ENCODE peak calls at places on chromosomes 3 and 15, in five cellular contexts. One of them, this sample, is unnamed.

GRCh38 chr3:175260145-175260794 is 401.1 kb downstream of the NAALADL2 start:
- DNase-seq in CD8-positive, alpha-beta T cell: no peak
- DNase-seq in body of pancreas: no peak
- DNase-seq in sigmoid colon: no peak
- DNase-seq in stomach: no peak
- DNase-seq in this sample: no peak

GRCh38 chr3:143529018-143529478 is 319.2 kb downstream of the SLC9A9 start:
- DNase-seq in CD8-positive, alpha-beta T cell: peak
- DNase-seq in body of pancreas: no peak
- DNase-seq in sigmoid colon: no peak
- DNase-seq in stomach: no peak
- DNase-seq in this sample: no peak

GRCh38 chr15:25237291-25237978 is 201.4 kb downstream of the UBE3A start:
- DNase-seq in CD8-positive, alpha-beta T cell: no peak
- DNase-seq in body of pancreas: no peak
- DNase-seq in sigmoid colon: peak
- DNase-seq in stomach: no peak
- DNase-seq in this sample: no peak

GRCh38 chr3:43347774-43348173 is 61.4 kb downstream of the SNRK start:
- DNase-seq in CD8-positive, alpha-beta T cell: no peak
- DNase-seq in body of pancreas: no peak
- DNase-seq in sigmoid colon: no peak
- DNase-seq in stomach: no peak
- DNase-seq in this sample: no peak

GRCh38 chr3:38153986-38154608 is 11.2 kb upstream of the OXSR1 start:
- DNase-seq in CD8-positive, alpha-beta T cell: no peak
- DNase-seq in body of pancreas: no peak
- DNase-seq in sigmoid colon: no peak
- DNase-seq in stomach: no peak
- DNase-seq in this sample: no peak

GRCh38 chr15:41492597-41493204 is 973 bp upstream of the ITPKA start:
- DNase-seq in CD8-positive, alpha-beta T cell: no peak
- DNase-seq in body of pancreas: no peak
- DNase-seq in sigmoid colon: no peak
- DNase-seq in stomach: no peak
- DNase-seq in this sample: no peak

GRCh38 chr15:65980824-65981456 is 111.6 kb downstream of the RAB11A start:
- DNase-seq in CD8-positive, alpha-beta T cell: no peak
- DNase-seq in body of pancreas: peak
- DNase-seq in sigmoid colon: no peak
- DNase-seq in stomach: peak
- DNase-seq in this sample: no peak

GRCh38 chr3:138786788-138787276 is 47.9 kb downstream of the PIK3CB start:
- DNase-seq in CD8-positive, alpha-beta T cell: no peak
- DNase-seq in body of pancreas: no peak
- DNase-seq in sigmoid colon: no peak
- DNase-seq in stomach: no peak
- DNase-seq in this sample: no peak

GRCh38 chr3:179398574-179399249 is 51.2 kb downstream of the MFN1 start:
- DNase-seq in CD8-positive, alpha-beta T cell: no peak
- DNase-seq in body of pancreas: no peak
- DNase-seq in sigmoid colon: no peak
- DNase-seq in stomach: no peak
- DNase-seq in this sample: no peak

GRCh38 chr15:49075876-49076275 is 29.6 kb upstream of the SECISBP2L start:
- DNase-seq in CD8-positive, alpha-beta T cell: no peak
- DNase-seq in body of pancreas: no peak
- DNase-seq in sigmoid colon: no peak
- DNase-seq in stomach: no peak
- DNase-seq in this sample: no peak

GRCh38 chr3:62101488-62101887 is 271.9 kb downstream of the FEZF2 start:
- DNase-seq in CD8-positive, alpha-beta T cell: no peak
- DNase-seq in body of pancreas: peak
- DNase-seq in sigmoid colon: no peak
- DNase-seq in stomach: no peak
- DNase-seq in this sample: no peak

GRCh38 chr15:83299462-83299861 is 15.0 kb upstream of the BNC1 start:
- DNase-seq in CD8-positive, alpha-beta T cell: no peak
- DNase-seq in body of pancreas: no peak
- DNase-seq in sigmoid colon: no peak
- DNase-seq in stomach: no peak
- DNase-seq in this sample: no peak

GRCh38 chr15:29183071-29183831 is 86.4 kb downstream of the NSMCE3 start:
- DNase-seq in CD8-positive, alpha-beta T cell: no peak
- DNase-seq in body of pancreas: no peak
- DNase-seq in sigmoid colon: no peak
- DNase-seq in stomach: no peak
- DNase-seq in this sample: no peak

GRCh38 chr3:175129126-175129525 is 270.0 kb downstream of the NAALADL2 start:
- DNase-seq in CD8-positive, alpha-beta T cell: no peak
- DNase-seq in body of pancreas: no peak
- DNase-seq in sigmoid colon: no peak
- DNase-seq in stomach: no peak
- DNase-seq in this sample: no peak

GRCh38 chr15:67185621-67186225 is 68.7 kb downstream of the AAGAB start:
- DNase-seq in CD8-positive, alpha-beta T cell: no peak
- DNase-seq in body of pancreas: no peak
- DNase-seq in sigmoid colon: no peak
- DNase-seq in stomach: no peak
- DNase-seq in this sample: no peak

GRCh38 chr3:43699864-43700263 is 9.1 kb downstream of the ABHD5 start:
- DNase-seq in CD8-positive, alpha-beta T cell: no peak
- DNase-seq in body of pancreas: no peak
- DNase-seq in sigmoid colon: no peak
- DNase-seq in stomach: no peak
- DNase-seq in this sample: no peak

GRCh38 chr15:98532063-98532462 is 116.3 kb upstream of the IGF1R start:
- DNase-seq in CD8-positive, alpha-beta T cell: no peak
- DNase-seq in body of pancreas: no peak
- DNase-seq in sigmoid colon: no peak
- DNase-seq in stomach: no peak
- DNase-seq in this sample: no peak

GRCh38 chr3:192816274-192816853 is 89.0 kb upstream of the FGF12 start:
- DNase-seq in CD8-positive, alpha-beta T cell: no peak
- DNase-seq in body of pancreas: peak
- DNase-seq in sigmoid colon: no peak
- DNase-seq in stomach: no peak
- DNase-seq in this sample: no peak

DNA sequence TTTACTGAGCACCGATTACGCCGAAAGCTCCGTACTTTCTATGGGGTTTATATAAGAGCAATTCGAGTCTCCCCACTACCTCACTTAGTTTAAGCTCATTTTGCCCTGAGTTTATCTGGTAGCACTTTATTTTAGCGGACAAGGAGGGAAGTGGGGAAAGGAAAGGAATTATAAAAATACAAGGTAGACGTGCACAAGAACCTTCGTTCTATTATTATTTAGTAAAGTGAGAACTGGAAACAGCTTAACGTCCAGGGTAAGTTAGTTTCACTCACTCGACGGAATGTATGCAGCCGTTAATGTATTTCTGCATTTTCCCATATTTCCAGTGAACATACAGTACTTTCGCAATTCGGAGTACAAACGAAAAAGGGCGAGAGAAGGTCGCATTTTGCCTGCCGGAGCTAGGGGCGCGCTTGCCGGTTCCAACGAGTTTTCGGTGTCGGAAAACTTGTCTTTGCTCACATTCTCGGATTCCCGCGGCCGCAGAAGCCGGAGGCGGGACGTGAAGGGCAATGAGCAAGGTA is 1.2 kb upstream of the STT3B start:
- DNase-seq in CD8-positive, alpha-beta T cell: no peak
- DNase-seq in body of pancreas: no peak
- DNase-seq in sigmoid colon: no peak
- DNase-seq in stomach: no peak
- DNase-seq in this sample: no peak
- TF ChIP-seq CTCF in CD8-positive, alpha-beta T cell: peak
- TF ChIP-seq CTCF in body of pancreas: peak
- TF ChIP-seq CTCF in sigmoid colon: no peak
- TF ChIP-seq CTCF in stomach: no peak
- TF ChIP-seq CTCF in this sample: no peak

GRCh38 chr3:94716326-94717018 is 653.6 kb downstream of the NSUN3 start:
- DNase-seq in CD8-positive, alpha-beta T cell: no peak
- DNase-seq in body of pancreas: peak
- DNase-seq in sigmoid colon: no peak
- DNase-seq in stomach: peak
- DNase-seq in this sample: no peak
- TF ChIP-seq CTCF in CD8-positive, alpha-beta T cell: no peak
- TF ChIP-seq CTCF in body of pancreas: peak
- TF ChIP-seq CTCF in sigmoid colon: no peak
- TF ChIP-seq CTCF in stomach: peak
- TF ChIP-seq CTCF in this sample: no peak

DNA sequence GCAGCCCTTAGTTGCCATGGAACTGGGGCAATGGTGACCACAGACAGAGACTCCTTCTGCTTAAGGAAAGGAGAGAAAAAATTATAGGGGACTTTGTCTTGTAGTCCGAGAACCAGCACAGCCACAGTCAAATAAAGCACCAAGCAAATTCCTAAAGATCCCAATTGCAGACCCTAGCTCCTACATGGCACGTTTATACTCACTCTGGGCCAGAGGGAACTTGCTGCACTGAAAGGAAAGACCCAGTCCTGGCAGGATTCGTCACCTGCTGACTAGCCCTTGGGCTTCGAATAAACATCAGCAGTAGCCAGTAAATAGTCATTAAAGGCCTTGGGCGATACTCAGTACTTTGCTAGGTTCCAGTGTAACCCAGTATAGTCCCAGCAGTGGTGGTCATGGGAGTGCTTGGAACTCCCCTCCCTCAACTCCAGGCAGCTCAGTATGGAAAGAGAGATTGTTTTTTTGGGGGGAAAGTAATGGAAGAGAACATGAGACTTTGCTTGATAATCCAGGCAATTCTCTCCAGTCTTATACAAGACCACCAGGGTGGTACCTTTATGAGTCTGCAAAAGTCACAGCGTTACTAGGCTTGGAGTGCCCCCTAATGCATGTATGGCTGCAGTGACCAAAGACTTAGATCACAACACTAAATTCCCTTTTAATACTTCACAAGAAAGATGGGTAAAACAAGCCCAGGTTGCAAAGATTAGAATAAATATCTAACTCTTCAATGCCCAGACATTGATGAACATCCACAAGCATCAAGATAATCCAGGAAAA is 66.4 kb upstream of the AGTR1 start:
- DNase-seq in CD8-positive, alpha-beta T cell: no peak
- DNase-seq in body of pancreas: no peak
- DNase-seq in sigmoid colon: no peak
- DNase-seq in stomach: no peak
- DNase-seq in this sample: no peak
- TF ChIP-seq CTCF in CD8-positive, alpha-beta T cell: no peak
- TF ChIP-seq CTCF in body of pancreas: no peak
- TF ChIP-seq CTCF in sigmoid colon: no peak
- TF ChIP-seq CTCF in stomach: no peak
- TF ChIP-seq CTCF in this sample: no peak

GRCh38 chr15:69342460-69343076 is 43.9 kb downstream of the PAQR5 start:
- DNase-seq in CD8-positive, alpha-beta T cell: no peak
- DNase-seq in body of pancreas: no peak
- DNase-seq in sigmoid colon: no peak
- DNase-seq in stomach: no peak
- DNase-seq in this sample: no peak

GRCh38 chr15:69346112-69346511 is 47.4 kb downstream of the PAQR5 start:
- DNase-seq in CD8-positive, alpha-beta T cell: no peak
- DNase-seq in body of pancreas: no peak
- DNase-seq in sigmoid colon: no peak
- DNase-seq in stomach: no peak
- DNase-seq in this sample: no peak

GRCh38 chr15:69343133-69343532 is 44.4 kb downstream of the PAQR5 start:
- DNase-seq in CD8-positive, alpha-beta T cell: no peak
- DNase-seq in body of pancreas: no peak
- DNase-seq in sigmoid colon: no peak
- DNase-seq in stomach: no peak
- DNase-seq in this sample: no peak

GRCh38 chr15:69341356-69341755 is 42.6 kb downstream of the PAQR5 start:
- DNase-seq in CD8-positive, alpha-beta T cell: no peak
- DNase-seq in body of pancreas: no peak
- DNase-seq in sigmoid colon: no peak
- DNase-seq in stomach: no peak
- DNase-seq in this sample: no peak

DNA sequence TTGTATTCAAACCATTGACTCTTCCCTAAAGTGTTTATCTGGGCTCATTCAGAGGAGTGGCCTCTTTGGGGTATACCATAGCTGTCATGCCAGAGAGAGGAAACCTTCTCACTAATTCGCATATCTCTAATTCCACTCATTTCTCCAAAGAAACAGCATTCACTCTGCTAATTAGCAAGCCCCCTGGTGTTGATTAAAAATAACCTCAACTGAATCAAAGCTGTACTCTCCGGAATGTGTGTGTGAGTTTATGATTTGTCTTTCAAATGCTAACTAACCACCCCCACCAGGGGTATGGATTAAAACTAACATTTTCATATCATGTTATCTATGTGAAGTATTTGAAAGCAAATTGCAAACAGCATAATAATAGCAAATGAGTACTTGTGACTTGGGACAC is 45.5 kb downstream of the PAQR5 start:
- DNase-seq in CD8-positive, alpha-beta T cell: no peak
- DNase-seq in body of pancreas: no peak
- DNase-seq in sigmoid colon: no peak
- DNase-seq in stomach: no peak
- DNase-seq in this sample: no peak
- TF ChIP-seq CTCF in CD8-positive, alpha-beta T cell: no peak
- TF ChIP-seq CTCF in body of pancreas: no peak
- TF ChIP-seq CTCF in sigmoid colon: no peak
- TF ChIP-seq CTCF in stomach: no peak
- TF ChIP-seq CTCF in this sample: no peak

GRCh38 chr15:85313339-85313738 is 67.1 kb upstream of the AKAP13 start:
- DNase-seq in CD8-positive, alpha-beta T cell: no peak
- DNase-seq in body of pancreas: no peak
- DNase-seq in sigmoid colon: no peak
- DNase-seq in stomach: no peak
- DNase-seq in this sample: no peak
- TF ChIP-seq CTCF in CD8-positive, alpha-beta T cell: no peak
- TF ChIP-seq CTCF in body of pancreas: no peak
- TF ChIP-seq CTCF in sigmoid colon: no peak
- TF ChIP-seq CTCF in stomach: no peak
- TF ChIP-seq CTCF in this sample: no peak

GRCh38 chr3:183845090-183845489 is 19.7 kb upstream of the MAP6D1 start:
- DNase-seq in CD8-positive, alpha-beta T cell: no peak
- DNase-seq in body of pancreas: no peak
- DNase-seq in sigmoid colon: no peak
- DNase-seq in stomach: no peak
- DNase-seq in this sample: no peak
- TF ChIP-seq CTCF in CD8-positive, alpha-beta T cell: no peak
- TF ChIP-seq CTCF in body of pancreas: no peak
- TF ChIP-seq CTCF in sigmoid colon: no peak
- TF ChIP-seq CTCF in stomach: no peak
- TF ChIP-seq CTCF in this sample: no peak

GRCh38 chr15:73712107-73712506 is 27.9 kb downstream of the CD276 start:
- DNase-seq in CD8-positive, alpha-beta T cell: no peak
- DNase-seq in body of pancreas: no peak
- DNase-seq in sigmoid colon: no peak
- DNase-seq in stomach: no peak
- DNase-seq in this sample: no peak
- TF ChIP-seq CTCF in CD8-positive, alpha-beta T cell: no peak
- TF ChIP-seq CTCF in body of pancreas: no peak
- TF ChIP-seq CTCF in sigmoid colon: no peak
- TF ChIP-seq CTCF in stomach: no peak
- TF ChIP-seq CTCF in this sample: no peak

DNA sequence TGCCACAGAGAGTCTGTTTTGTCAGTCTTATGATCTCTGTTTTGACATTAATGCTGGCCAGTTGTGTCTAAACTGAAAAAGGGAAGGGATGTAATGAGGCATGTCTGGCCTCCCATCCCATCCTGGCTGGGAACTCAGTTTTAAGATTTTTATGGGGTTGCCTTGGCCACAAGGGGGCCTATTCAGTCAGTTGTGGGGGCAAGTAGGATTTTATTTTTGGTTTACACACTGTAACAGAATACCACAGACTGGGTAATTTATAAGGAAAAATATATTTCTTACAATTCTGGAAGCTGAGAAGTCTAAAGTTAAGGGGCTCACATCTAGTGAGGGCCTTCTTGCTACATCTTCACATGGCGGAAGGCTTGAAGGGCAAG is 129.8 kb downstream of the TMEM108 start:
- DNase-seq in CD8-positive, alpha-beta T cell: no peak
- DNase-seq in body of pancreas: no peak
- DNase-seq in sigmoid colon: no peak
- DNase-seq in stomach: no peak
- DNase-seq in this sample: no peak
- TF ChIP-seq CTCF in CD8-positive, alpha-beta T cell: no peak
- TF ChIP-seq CTCF in body of pancreas: no peak
- TF ChIP-seq CTCF in sigmoid colon: no peak
- TF ChIP-seq CTCF in stomach: no peak
- TF ChIP-seq CTCF in this sample: no peak

This sample was measured in coronary artery.